ENCODE peak calls at places on chromosomes 16 and 17, in four cellular contexts. B is K562, K is H1, W is HepG2. R is an unnamed sample.

GRCh38 chr17:38725066-38725465 is 5.1 kb upstream of the CISD3 start:
- DNase-seq in W (no peak), K (no peak), B (no peak), R (no peak)

GRCh38 chr17:40694584-40694983 is 9.0 kb downstream of the KRT24 start:
- DNase-seq in B (no peak), W (no peak), K (no peak), R (no peak)

GRCh38 chr17:39209317-39210092 is 9.4 kb downstream of the RPL19 start:
- DNase-seq in B (peak), K (no peak), W (no peak), R (no peak)

GRCh38 chr17:58759522-58759921 is 3.9 kb downstream of the PPM1E start:
- DNase-seq in W (no peak), B (no peak), K (no peak), R (no peak)

GRCh38 chr17:16997514-16998429 is 25.9 kb upstream of the TNFRSF13B start:
- DNase-seq in W (no peak), B (no peak), K (no peak), R (peak)

GRCh38 chr17:42276609-42277341 is 584 bp upstream of the STAT5B start:
- DNase-seq in W (peak), B (peak), K (no peak), R (peak)

GRCh38 chr17:49748791-49749190 is 15.1 kb downstream of the FAM117A start:
- DNase-seq in B (no peak), K (no peak), W (no peak), R (no peak)

GRCh38 chr16:23629516-23629915 is 11.6 kb downstream of the PALB2 start:
- DNase-seq in B (no peak), W (no peak), K (no peak), R (no peak)

GRCh38 chr17:17051791-17052461 is 9.7 kb downstream of the MPRIP start:
- DNase-seq in W (peak), B (no peak), K (no peak), R (no peak)

GRCh38 chr17:56114469-56114868 is 38.8 kb upstream of the ANKFN1 start:
- DNase-seq in K (no peak), W (no peak), B (no peak), R (no peak)

GRCh38 chr17:50256826-50257573 is 17.3 kb upstream of the TMEM92 start:
- DNase-seq in W (no peak), B (peak), K (no peak), R (no peak)

GRCh38 chr16:88681084-88681680 is 5.1 kb downstream of the SNAI3 start:
- DNase-seq in W (peak), B (peak), K (peak), R (peak)

GRCh38 chr17:80575057-80575875 is 30.6 kb downstream of the RPTOR start:
- DNase-seq in W (peak), B (peak), K (peak), R (peak)

GRCh38 chr17:68291836-68292688 is 767 bp downstream of the ARSG start:
- DNase-seq in B (peak), K (no peak), W (peak), R (peak)

GRCh38 chr17:3762922-3763776 is 37.8 kb downstream of the ITGAE start:
- DNase-seq in K (no peak), W (no peak), B (no peak), R (no peak)

GRCh38 chr17:59641799-59642484 is 22.2 kb downstream of the CLTC start:
- DNase-seq in W (no peak), B (no peak), K (no peak), R (no peak)

GRCh38 chr17:29289852-29290251 is 4.1 kb downstream of the NUFIP2 start:
- DNase-seq in K (no peak), W (no peak), B (no peak), R (no peak)

GRCh38 chr17:17376362-17376761 is 73.2 kb downstream of the NT5M start:
- DNase-seq in K (no peak), B (no peak), W (peak), R (no peak)

GRCh38 chr16:80113876-80114574 is 426.8 kb upstream of the DYNLRB2 start:
- DNase-seq in B (no peak), W (no peak), K (no peak), R (no peak)

GRCh38 chr16:81001330-81001729 is 5.4 kb downstream of the CMC2 start:
- DNase-seq in K (no peak), B (no peak), W (no peak), R (no peak)

GRCh38 chr17:77320046-77320445 is 179.3 kb downstream of the SEC14L1 start:
- DNase-seq in W (no peak), K (no peak), B (peak), R (no peak)

GRCh38 chr16:11393366-11393765 is 48.1 kb downstream of the RMI2 start:
- DNase-seq in K (no peak), W (no peak), B (no peak), R (no peak)

GRCh38 chr17:82126479-82127314 is 28.7 kb upstream of the FASN start:
- DNase-seq in B (no peak), K (no peak), W (no peak), R (no peak)

GRCh38 chr17:49148171-49148570 is 15.6 kb downstream of the B4GALNT2 start:
- DNase-seq in W (no peak), B (no peak), K (no peak), R (no peak)

GRCh38 chr16:59698341-59698979 is 964.3 kb upstream of the GOT2 start:
- DNase-seq in W (no peak), K (no peak), B (no peak), R (no peak)

GRCh38 chr16:89562027-89562599 is 1.6 kb downstream of the RPL13 start:
- DNase-seq in W (no peak), K (no peak), B (no peak), R (no peak)

GRCh38 chr16:65572156-65572555 is 450.3 kb upstream of the CDH11 start:
- DNase-seq in K (no peak), B (no peak), W (no peak), R (no peak)

GRCh38 chr17:45319239-45319703 is 2.5 kb upstream of the MAP3K14 start:
- DNase-seq in B (no peak), W (no peak), K (no peak), R (peak)

GRCh38 chr17:81416612-81417011 is 21.4 kb downstream of the BAHCC1 start:
- DNase-seq in B (no peak), K (no peak), W (no peak), R (no peak)

GRCh38 chr17:55764610-55765009 is 13.8 kb downstream of the PCTP start:
- DNase-seq in W (no peak), K (no peak), B (no peak), R (no peak)

GRCh38 chr17:56594528-56595418 is 1.3 kb downstream of the NOG start:
- DNase-seq in B (no peak), K (no peak), W (no peak), R (peak)

GRCh38 chr17:14282700-14283099 is 18.2 kb upstream of the HS3ST3B1 start:
- DNase-seq in W (no peak), B (no peak), K (no peak), R (no peak)

GRCh38 chr16:73447850-73448249 is 399.9 kb upstream of the ZFHX3 start:
- DNase-seq in W (no peak), B (no peak), K (no peak), R (no peak)

GRCh38 chr17:19933633-19934032 is 44.0 kb downstream of the AKAP10 start:
- DNase-seq in W (no peak), K (no peak), B (no peak), R (no peak)

GRCh38 chr17:19933221-19933620 is 44.4 kb downstream of the AKAP10 start:
- DNase-seq in K (no peak), W (no peak), B (no peak), R (no peak)

GRCh38 chr17:19928299-19928698 is 49.3 kb downstream of the AKAP10 start:
- DNase-seq in W (no peak), K (no peak), B (no peak), R (no peak)
- TF ChIP-seq JUN in W (no peak), K (no peak), B (no peak), R (no peak)

GRCh38 chr16:70713781-70714180 is 27.9 kb upstream of the MTSS2 start:
- DNase-seq in B (no peak), K (no peak), W (no peak), R (no peak)

GRCh38 chr16:70714526-70715112 is 28.8 kb upstream of the MTSS2 start:
- DNase-seq in W (no peak), K (no peak), B (no peak), R (no peak)

GRCh38 chr16:70717065-70717464 is 31.2 kb upstream of the MTSS2 start:
- DNase-seq in K (no peak), B (no peak), W (no peak), R (no peak)

GRCh38 chr16:70715860-70716357 is 30.1 kb upstream of the MTSS2 start:
- DNase-seq in K (no peak), W (no peak), B (no peak), R (no peak)

DNA sequence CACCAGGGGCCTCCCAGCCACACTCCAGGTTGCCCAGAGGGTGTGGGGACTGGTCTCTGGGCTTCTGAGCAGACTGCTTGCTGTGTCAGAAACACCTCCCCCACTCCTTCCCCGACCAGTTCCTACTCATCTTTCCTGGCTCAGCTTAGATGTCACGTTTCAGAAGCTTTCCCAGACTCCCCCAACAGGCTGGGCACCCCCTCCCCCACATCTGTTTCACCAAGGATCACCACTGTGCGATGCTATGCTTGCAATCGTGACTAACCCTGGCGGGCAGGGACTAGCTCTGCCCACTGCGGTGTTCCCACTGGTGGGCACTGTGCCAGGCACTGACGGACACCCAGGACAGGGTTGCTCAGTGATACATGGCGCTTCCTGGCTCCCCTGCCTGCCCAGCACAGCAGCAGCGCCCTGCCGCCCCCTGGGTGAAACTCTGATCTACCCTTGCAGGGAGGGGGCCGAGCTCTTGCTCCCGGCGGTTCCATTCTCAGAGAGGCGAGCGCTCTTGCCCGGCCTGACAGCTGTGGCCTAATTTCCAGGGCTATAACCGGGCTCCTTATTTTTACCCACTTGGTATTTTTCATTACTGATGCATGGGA is 29.4 kb upstream of the MTSS2 start:
- DNase-seq in K (no peak), B (peak), W (no peak), R (peak)
- TF ChIP-seq EP300 in K (no peak), B (no peak), W (no peak), R (peak)

GRCh38 chr16:351804-352520 is 561 bp downstream of the AXIN1 start:
- DNase-seq in B (peak), K (no peak), W (no peak), R (no peak)
- TF ChIP-seq JUN in B (no peak), K (no peak), W (no peak), R (no peak)

DNA sequence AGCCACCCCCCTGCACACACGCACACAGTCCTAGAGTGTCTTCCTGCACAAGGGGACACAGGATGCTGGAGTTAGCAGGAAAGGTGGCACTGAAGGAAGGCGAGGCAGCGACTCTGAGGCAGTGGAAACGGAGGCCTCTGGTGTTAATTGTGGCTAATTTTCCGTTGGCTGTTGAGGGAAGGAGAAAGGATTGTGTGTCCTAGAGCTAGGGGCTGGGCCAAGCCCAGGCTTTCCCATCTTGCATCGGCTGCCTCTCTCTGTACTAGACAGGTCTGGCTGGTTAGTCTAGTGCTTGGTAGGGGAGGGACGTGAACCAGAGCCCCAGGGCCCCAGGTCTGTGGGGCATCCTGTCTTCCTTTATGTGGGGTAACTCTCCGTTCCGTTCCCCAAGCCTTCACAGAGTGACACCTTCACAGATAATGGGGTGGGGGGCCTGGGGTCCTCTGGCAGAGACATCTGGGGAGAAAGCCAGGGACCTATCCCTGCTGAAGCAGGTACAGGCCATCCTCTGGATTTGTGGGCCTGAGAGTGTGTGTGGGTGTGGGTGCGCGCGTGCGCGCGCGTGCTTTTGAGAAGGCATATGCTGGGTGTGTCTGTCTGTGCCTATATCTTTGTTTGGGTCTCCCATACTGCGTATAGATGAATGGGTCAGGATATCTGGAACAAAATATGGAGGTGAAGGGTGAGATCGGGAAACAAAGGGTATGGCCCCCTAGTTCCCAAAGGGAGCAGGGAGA is at the start of gene CHD3:
- DNase-seq in K (no peak), B (no peak), W (no peak), R (no peak)
- TF ChIP-seq EP300 in K (no peak), B (no peak), W (no peak), R (no peak)

DNA sequence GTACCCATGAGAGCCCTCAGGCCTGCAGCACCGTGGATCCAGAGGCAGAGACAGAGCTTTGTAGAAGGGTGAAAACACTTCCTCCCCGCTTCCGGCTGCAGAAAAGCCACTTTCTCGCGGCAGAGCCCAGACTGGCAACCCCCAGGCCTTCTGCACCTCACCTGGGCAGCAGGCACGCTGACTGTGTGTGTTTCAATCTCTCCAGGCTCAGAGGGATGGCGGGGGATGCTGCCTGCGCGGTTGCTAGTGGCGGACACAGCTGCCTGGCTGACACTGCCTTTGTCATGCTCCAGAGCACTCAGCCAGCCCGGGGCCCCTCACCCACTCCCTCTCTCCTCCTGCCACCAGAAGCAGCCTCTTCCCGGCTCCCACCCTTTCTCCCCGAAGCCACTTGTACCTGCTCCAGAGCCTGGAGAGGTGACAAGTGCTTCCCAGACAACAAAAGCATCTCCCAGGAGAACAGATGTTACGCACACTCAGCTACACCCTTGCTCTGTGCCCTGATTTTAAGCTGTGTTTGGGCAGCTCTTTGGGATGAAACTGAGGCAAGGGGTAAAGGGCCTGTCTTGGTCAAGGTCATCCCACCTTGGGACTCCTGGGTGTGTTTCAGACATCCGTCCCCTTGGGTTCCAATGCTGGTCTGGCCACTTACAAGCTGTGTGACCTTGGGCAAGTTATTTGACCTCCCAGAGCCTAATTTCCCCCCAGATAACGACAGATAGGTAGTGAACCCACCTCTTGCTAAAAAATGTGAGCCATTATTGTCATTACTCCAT is 9.2 kb upstream of the GLIS2 start:
- DNase-seq in K (no peak), B (no peak), W (no peak), R (no peak)
- TF ChIP-seq JUN in K (no peak), B (no peak), W (no peak), R (no peak)

GRCh38 chr17:79162012-79162577 is 87.5 kb downstream of the ENGASE start:
- DNase-seq in K (no peak), B (no peak), W (no peak), R (no peak)
- TF ChIP-seq EP300 in K (no peak), B (no peak), W (no peak), R (no peak)

R was measured in A549.